ENCODE peak calls at places on chromosomes 1 and 21, in five cellular contexts. Q is GM23338, C is WERI-Rb-1, B is cardiac muscle cell, Y is lower lobe of right lung. U is an unnamed sample.

GRCh38 chr1:58895559-58896135 is 111.8 kb upstream of the JUN start:
- DNase-seq in Q (no peak), C (no peak), B (no peak), Y (peak), U (no peak)

GRCh38 chr21:32423320-32423719 is 10.8 kb downstream of the EVA1C start:
- DNase-seq in Q (no peak), C (no peak), B (no peak), Y (no peak), U (no peak)

GRCh38 chr21:44090332-44090731 is 16.9 kb upstream of the PWP2 start:
- DNase-seq in Q (no peak), C (no peak), B (no peak), Y (no peak), U (peak)

GRCh38 chr1:25609921-25610320 is 6.7 kb upstream of the MAN1C1 start:
- DNase-seq in Q (peak), C (no peak), B (no peak), Y (no peak), U (no peak)

GRCh38 chr1:240094043-240094722 is 2.5 kb downstream of the FMN2 start:
- DNase-seq in Q (no peak), C (peak), B (peak), Y (no peak), U (no peak)

GRCh38 chr1:5110508-5110907 is 456.1 kb downstream of the AJAP1 start:
- DNase-seq in Q (no peak), C (no peak), B (no peak), Y (no peak), U (no peak)

GRCh38 chr1:22662318-22662717 is 9.3 kb downstream of the C1QB start:
- DNase-seq in Q (peak), C (peak), B (peak), Y (no peak), U (no peak)

GRCh38 chr1:116359060-116359830 is 13.8 kb upstream of the ATP1A1 start:
- DNase-seq in Q (no peak), C (no peak), B (no peak), Y (no peak), U (no peak)

GRCh38 chr1:211155040-211155439 is 21.1 kb upstream of the KCNH1 start:
- DNase-seq in Q (no peak), C (no peak), B (no peak), Y (no peak), U (no peak)

GRCh38 chr1:168287237-168287664 is 6.6 kb downstream of the TBX19 start:
- DNase-seq in Q (no peak), C (no peak), B (no peak), Y (no peak), U (no peak)

GRCh38 chr1:53582211-53583020 is 123.2 kb downstream of the DMRTB1 start:
- DNase-seq in Q (no peak), C (peak), B (no peak), Y (no peak), U (no peak)

GRCh38 chr21:41762236-41762635 is 4.6 kb downstream of the RIPK4 start:
- DNase-seq in Q (peak), C (no peak), B (peak), Y (no peak), U (no peak)

GRCh38 chr1:229855999-229856650 is 210.9 kb upstream of the GALNT2 start:
- DNase-seq in Q (peak), C (no peak), B (no peak), Y (no peak), U (no peak)

GRCh38 chr1:53956308-53957168 is 10.4 kb downstream of the LRRC42 start:
- DNase-seq in Q (no peak), C (peak), B (no peak), Y (no peak), U (no peak)

GRCh38 chr21:33522950-33523349 is 19.0 kb downstream of the GART start:
- DNase-seq in Q (no peak), C (no peak), B (no peak), Y (no peak), U (no peak)

GRCh38 chr21:36209626-36210171 is 53.1 kb downstream of the DOP1B start:
- DNase-seq in Q (peak), C (peak), B (peak), Y (peak), U (peak)

GRCh38 chr1:109826930-109827349 is 63.2 kb upstream of the EPS8L3 start:
- DNase-seq in Q (no peak), C (no peak), B (no peak), Y (no peak), U (no peak)

GRCh38 chr1:65421341-65422174 is 1.1 kb downstream of the LEPR start:
- DNase-seq in Q (no peak), C (no peak), B (no peak), Y (no peak), U (no peak)

GRCh38 chr1:64480999-64481772 is 11.3 kb downstream of the CACHD1 start:
- DNase-seq in Q (no peak), C (no peak), B (no peak), Y (no peak), U (no peak)

GRCh38 chr1:211591980-211592493 is 13.1 kb upstream of the SLC30A1 start:
- DNase-seq in Q (no peak), C (no peak), B (no peak), Y (no peak), U (no peak)

GRCh38 chr1:6538958-6539357 is 15.4 kb downstream of the NOL9 start:
- DNase-seq in Q (no peak), C (no peak), B (no peak), Y (no peak), U (no peak)

GRCh38 chr1:113783254-113784103 is 24.2 kb upstream of the PHTF1 start:
- DNase-seq in Q (no peak), C (no peak), B (no peak), Y (no peak), U (no peak)

GRCh38 chr21:37829447-37829846 is 86.8 kb downstream of the KCNJ6 start:
- DNase-seq in Q (no peak), C (peak), B (no peak), Y (no peak), U (no peak)

GRCh38 chr1:84253891-84254290 is 47.6 kb upstream of the SAMD13 start:
- DNase-seq in Q (no peak), C (no peak), B (no peak), Y (peak), U (peak)

GRCh38 chr1:56525463-56526155 is 53.8 kb downstream of the PLPP3 start:
- DNase-seq in Q (no peak), C (no peak), B (no peak), Y (peak), U (no peak)

GRCh38 chr1:22792396-22793171 is 81.9 kb downstream of the EPHB2 start:
- DNase-seq in Q (peak), C (no peak), B (no peak), Y (no peak), U (no peak)

GRCh38 chr1:54791880-54792522 is 9.1 kb downstream of the TTC22 start:
- DNase-seq in Q (peak), C (peak), B (peak), Y (no peak), U (no peak)

GRCh38 chr1:234213576-234214128 is 159.6 kb upstream of the COA6 start:
- DNase-seq in Q (no peak), C (no peak), B (no peak), Y (no peak), U (no peak)

GRCh38 chr1:92826792-92827191 is 5.0 kb upstream of the RPL5 start:
- DNase-seq in Q (no peak), C (no peak), B (no peak), Y (no peak), U (no peak)

GRCh38 chr1:28428012-28428411 is 58.5 kb downstream of the PHACTR4 start:
- DNase-seq in Q (no peak), C (no peak), B (no peak), Y (no peak), U (no peak)

DNA sequence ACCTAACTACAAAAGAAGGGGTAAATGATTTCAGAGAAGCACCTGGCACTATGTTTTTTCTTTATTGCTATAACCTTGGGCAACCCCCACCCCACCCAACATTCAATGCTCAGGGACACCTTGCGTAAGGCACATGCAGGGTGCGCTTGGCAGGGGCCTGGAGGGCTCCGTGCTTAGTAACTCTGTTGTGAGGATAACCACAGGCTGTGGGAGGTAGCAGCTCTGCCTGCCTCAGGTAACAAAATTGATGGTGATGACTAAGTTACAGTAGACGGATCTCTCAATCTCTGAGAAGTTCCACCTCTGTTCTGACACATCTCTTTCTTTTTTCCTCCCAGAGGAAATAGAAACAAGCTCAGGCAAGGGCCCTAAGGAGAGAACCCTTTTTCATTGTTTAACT is 8.7 kb upstream of the CCN1 start:
- DNase-seq in Q (no peak), C (no peak), B (no peak), Y (no peak), U (no peak)
- H3K27ac ChIP-seq in Q (no peak), C (no peak), B (no peak), Y (no peak), U (no peak)

GRCh38 chr1:31930827-31931226 is 7.3 kb downstream of the PTP4A2 start:
- DNase-seq in Q (no peak), C (no peak), B (no peak), Y (no peak), U (no peak)
- H3K27ac ChIP-seq in Q (no peak), C (no peak), B (peak), Y (peak), U (no peak)

GRCh38 chr1:19164274-19165015 is 45.6 kb downstream of the UBR4 start:
- DNase-seq in Q (no peak), C (no peak), B (no peak), Y (no peak), U (no peak)
- H3K27ac ChIP-seq in Q (no peak), C (no peak), B (no peak), Y (no peak), U (no peak)

DNA sequence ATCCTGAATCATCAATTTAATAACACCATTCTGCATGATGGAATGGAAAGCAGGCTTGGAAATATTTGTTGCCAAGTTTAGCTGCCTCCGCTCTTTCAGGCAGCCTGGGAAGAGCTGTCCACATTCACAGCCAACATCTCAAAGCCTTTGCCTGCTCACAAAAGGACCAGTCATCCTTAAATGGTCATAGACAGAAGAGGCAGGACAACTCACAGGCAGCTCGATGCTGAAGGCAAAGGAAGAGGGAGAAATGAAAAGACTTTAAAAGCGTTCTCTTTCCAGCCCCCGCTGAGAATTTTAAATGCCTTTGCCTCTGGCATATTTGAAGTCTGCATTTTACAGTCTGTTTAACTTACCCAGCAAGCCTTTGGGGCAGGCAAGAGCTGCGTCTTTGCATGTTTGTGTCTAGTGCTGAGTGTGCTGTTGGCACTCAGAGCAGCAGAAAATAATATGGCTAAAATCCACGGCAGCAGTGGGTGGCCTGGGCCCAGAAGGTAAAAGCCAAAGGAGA is 68.9 kb downstream of the NMNAT2 start:
- DNase-seq in Q (peak), C (no peak), B (peak), Y (no peak), U (peak)
- H3K27ac ChIP-seq in Q (no peak), C (no peak), B (peak), Y (no peak), U (no peak)

DNA sequence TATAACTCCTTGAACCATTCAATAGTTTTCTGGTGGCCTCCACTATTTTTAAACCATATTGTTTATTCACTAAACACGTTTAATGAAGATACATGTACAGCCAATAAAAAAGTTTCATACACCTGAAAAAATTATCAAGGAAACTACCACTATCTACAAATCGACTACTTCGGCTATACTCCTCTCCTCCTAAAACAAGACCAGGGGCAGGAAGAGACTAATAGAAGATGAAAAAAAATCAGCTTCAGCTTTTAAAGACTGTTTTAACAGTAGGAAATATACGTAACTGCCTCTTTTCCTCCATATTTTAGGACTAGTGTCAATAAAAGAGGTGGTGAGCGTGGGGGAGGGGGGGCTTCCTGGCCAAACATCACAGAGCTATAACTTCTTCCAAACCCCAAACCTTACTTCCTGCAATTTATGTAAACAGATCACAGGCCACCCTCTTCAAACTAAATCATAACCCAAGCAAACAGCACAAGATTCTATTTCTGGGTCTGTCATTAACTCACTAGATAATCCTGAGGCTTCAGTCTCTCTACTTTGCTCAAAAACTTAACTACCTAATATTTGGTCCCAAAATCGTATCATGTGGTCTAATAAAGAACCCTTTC is 15.1 kb downstream of the FOXJ3 start:
- DNase-seq in Q (no peak), C (no peak), B (no peak), Y (no peak), U (no peak)
- H3K27ac ChIP-seq in Q (no peak), C (no peak), B (peak), Y (no peak), U (no peak)

GRCh38 chr1:204080163-204080903 is 7.4 kb downstream of the SOX13 start:
- DNase-seq in Q (peak), C (peak), B (peak), Y (peak), U (peak)
- H3K27ac ChIP-seq in Q (peak), C (no peak), B (peak), Y (peak), U (peak)

GRCh38 chr1:151325231-151325630 is 2.0 kb downstream of the PI4KB start:
- DNase-seq in Q (no peak), C (no peak), B (no peak), Y (no peak), U (no peak)

GRCh38 chr1:151327223-151327902 is at the start of gene PI4KB:
- DNase-seq in Q (peak), C (peak), B (peak), Y (peak), U (peak)

GRCh38 chr1:151325646-151326429 is 1.4 kb downstream of the PI4KB start:
- DNase-seq in Q (no peak), C (no peak), B (no peak), Y (no peak), U (no peak)

GRCh38 chr1:151326619-151327222 is 495 bp downstream of the PI4KB start:
- DNase-seq in Q (peak), C (peak), B (no peak), Y (peak), U (peak)

DNA sequence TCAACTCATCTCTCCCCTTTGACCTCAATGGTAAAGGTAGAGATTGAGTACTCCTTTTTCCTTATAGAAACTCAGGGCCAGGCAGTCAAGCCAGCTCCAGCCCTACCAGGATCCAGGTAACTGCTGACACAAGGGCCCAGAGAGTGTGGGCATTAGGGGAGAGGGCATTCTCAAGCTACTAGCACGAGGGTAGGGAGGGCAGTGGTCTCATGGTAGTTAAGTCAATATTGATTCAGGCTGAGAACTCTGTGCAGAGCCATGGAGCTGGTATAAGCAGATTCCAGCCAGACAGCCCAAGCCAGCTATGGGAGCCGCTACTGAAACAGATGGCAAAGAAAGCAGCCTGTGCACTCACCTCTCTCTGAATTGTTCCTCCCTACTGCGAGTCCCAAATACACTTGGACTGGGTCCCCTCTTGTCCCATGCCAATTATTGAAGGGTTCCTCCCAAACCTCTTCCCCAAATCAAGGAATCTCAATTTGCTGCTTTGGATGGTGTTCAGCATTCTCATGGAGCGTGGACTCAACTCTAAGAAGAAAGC is 2.8 kb downstream of the PI4KB start:
- DNase-seq in Q (no peak), C (no peak), B (no peak), Y (no peak), U (no peak)
- H3K27ac ChIP-seq in Q (no peak), C (no peak), B (no peak), Y (no peak), U (no peak)

U was measured in prostate gland.